ENCODE peak calls at places on chromosomes 1 and 21, in seven cellular contexts. F is progenitor cell of endocrine pancreas, K is HFF-Myc, Z is mammary epithelial cell, L is endothelial cell, R is bronchial epithelial cell, A is endodermal cell. W is an unnamed sample.

GRCh38 chr1:44924835-44925464 is 61.4 kb downstream of the EIF2B3 start:
- DNase-seq in Z (peak), A (no peak), R (peak), K (peak), L (no peak), F (no peak), W (no peak)

GRCh38 chr1:224795591-224795990 is 133.9 kb upstream of the DNAH14 start:
- DNase-seq in L (no peak), F (no peak), K (no peak), A (peak), R (no peak), Z (no peak), W (no peak)

GRCh38 chr1:7110306-7110705 is 325.1 kb downstream of the CAMTA1 start:
- DNase-seq in K (no peak), A (no peak), F (no peak), Z (peak), L (no peak), R (peak), W (no peak)

GRCh38 chr1:196114193-196114592 is 494.0 kb downstream of the KCNT2 start:
- DNase-seq in R (peak), Z (peak), L (no peak), K (no peak), F (no peak), A (no peak), W (no peak)

GRCh38 chr1:110235839-110236682 is 25.9 kb downstream of the KCNC4 start:
- DNase-seq in L (no peak), Z (peak), F (no peak), A (no peak), K (peak), R (peak), W (no peak)

GRCh38 chr1:207288315-207288714 is 33.2 kb upstream of the CD55 start:
- DNase-seq in L (no peak), R (no peak), F (no peak), A (no peak), Z (no peak), K (no peak), W (no peak)

GRCh38 chr1:84297546-84298244 is 3.8 kb upstream of the SAMD13 start:
- DNase-seq in K (no peak), R (no peak), Z (no peak), L (no peak), A (no peak), F (no peak), W (no peak)

GRCh38 chr1:41908288-41908895 is 10.3 kb downstream of the HIVEP3 start:
- DNase-seq in R (peak), Z (no peak), A (no peak), F (no peak), L (no peak), K (no peak), W (no peak)

GRCh38 chr1:244254467-244254866 is 197.2 kb downstream of the ADSS2 start:
- DNase-seq in Z (no peak), L (no peak), K (no peak), R (no peak), F (no peak), A (peak), W (no peak)

GRCh38 chr21:39110431-39110830 is 72.8 kb downstream of the PSMG1 start:
- DNase-seq in Z (no peak), L (no peak), K (no peak), F (no peak), R (no peak), A (no peak), W (no peak)

GRCh38 chr1:24688621-24689195 is 45.6 kb downstream of the SRRM1 start:
- DNase-seq in Z (peak), A (peak), L (peak), R (peak), K (no peak), F (peak), W (peak)

GRCh38 chr1:85398391-85399064 is 66.4 kb downstream of the DDAH1 start:
- DNase-seq in F (no peak), Z (peak), L (no peak), R (peak), K (no peak), A (no peak), W (no peak)

GRCh38 chr1:95146637-95147036 is 29.5 kb downstream of the TLCD4 start:
- DNase-seq in A (no peak), Z (no peak), L (no peak), K (no peak), R (no peak), F (no peak), W (no peak)

GRCh38 chr1:1299686-1300351 is 7.9 kb downstream of the ACAP3 start:
- DNase-seq in F (no peak), Z (no peak), A (peak), R (no peak), K (no peak), L (no peak), W (no peak)

GRCh38 chr1:113101588-113101987 is 28.6 kb downstream of the LRIG2 start:
- DNase-seq in R (peak), F (no peak), Z (peak), A (no peak), L (no peak), K (no peak), W (no peak)

GRCh38 chr1:163870666-163871065 is 548.9 kb downstream of the NUF2 start:
- DNase-seq in Z (no peak), R (no peak), F (no peak), L (no peak), A (no peak), K (no peak), W (no peak)

GRCh38 chr1:204286841-204287387 is 72.8 kb downstream of the PLEKHA6 start:
- DNase-seq in L (no peak), Z (peak), F (no peak), R (no peak), K (no peak), A (no peak), W (no peak)

GRCh38 chr1:205276334-205277065 is 45.0 kb downstream of the NUAK2 start:
- DNase-seq in R (peak), K (no peak), F (no peak), A (no peak), Z (peak), L (no peak), W (no peak)

GRCh38 chr21:44847261-44848056 is 26.0 kb downstream of the PTTG1IP start:
- DNase-seq in A (no peak), F (no peak), L (no peak), K (no peak), R (no peak), Z (no peak), W (no peak)

GRCh38 chr1:99945174-99945573 is 24.6 kb upstream of the SLC35A3 start:
- DNase-seq in Z (no peak), L (no peak), F (no peak), A (no peak), R (no peak), K (no peak), W (no peak)

GRCh38 chr1:151934048-151934493 is 24.8 kb upstream of the THEM4 start:
- DNase-seq in K (no peak), A (peak), F (no peak), R (peak), Z (peak), L (peak), W (peak)

GRCh38 chr1:8004113-8004802 is 21.9 kb downstream of the ERRFI1 start:
- DNase-seq in L (no peak), F (no peak), Z (peak), A (peak), K (no peak), R (no peak), W (no peak)

GRCh38 chr1:212162635-212163034 is 122.6 kb upstream of the PPP2R5A start:
- DNase-seq in R (peak), F (no peak), Z (peak), K (peak), A (no peak), L (no peak), W (no peak)

GRCh38 chr1:153610334-153611023 is 2.5 kb downstream of the S100A16 start:
- DNase-seq in K (no peak), Z (peak), A (no peak), F (no peak), L (no peak), R (peak), W (no peak)

GRCh38 chr1:9942399-9942938 is 722 bp downstream of the LZIC start:
- DNase-seq in F (no peak), K (peak), A (peak), Z (peak), R (peak), L (peak), W (peak)

GRCh38 chr1:87335175-87335992 is 6.7 kb downstream of the LMO4 start:
- DNase-seq in R (peak), F (peak), L (peak), Z (peak), A (peak), K (no peak), W (peak)

GRCh38 chr1:192477630-192478029 is 97.9 kb upstream of the RGS1 start:
- DNase-seq in K (no peak), R (peak), F (no peak), L (no peak), A (no peak), Z (peak), W (no peak)

GRCh38 chr1:10640079-10640578 is 156.3 kb downstream of the CASZ1 start:
- DNase-seq in A (no peak), K (no peak), L (no peak), Z (no peak), F (no peak), R (no peak), W (no peak)

GRCh38 chr1:86205741-86206140 is 49.2 kb upstream of the COL24A1 start:
- DNase-seq in L (no peak), R (no peak), K (no peak), Z (no peak), F (no peak), A (no peak), W (no peak)

GRCh38 chr1:160079448-160079847 is 1.9 kb upstream of the KCNJ9 start:
- DNase-seq in A (no peak), R (no peak), F (no peak), K (no peak), Z (no peak), L (no peak), W (no peak)

DNA sequence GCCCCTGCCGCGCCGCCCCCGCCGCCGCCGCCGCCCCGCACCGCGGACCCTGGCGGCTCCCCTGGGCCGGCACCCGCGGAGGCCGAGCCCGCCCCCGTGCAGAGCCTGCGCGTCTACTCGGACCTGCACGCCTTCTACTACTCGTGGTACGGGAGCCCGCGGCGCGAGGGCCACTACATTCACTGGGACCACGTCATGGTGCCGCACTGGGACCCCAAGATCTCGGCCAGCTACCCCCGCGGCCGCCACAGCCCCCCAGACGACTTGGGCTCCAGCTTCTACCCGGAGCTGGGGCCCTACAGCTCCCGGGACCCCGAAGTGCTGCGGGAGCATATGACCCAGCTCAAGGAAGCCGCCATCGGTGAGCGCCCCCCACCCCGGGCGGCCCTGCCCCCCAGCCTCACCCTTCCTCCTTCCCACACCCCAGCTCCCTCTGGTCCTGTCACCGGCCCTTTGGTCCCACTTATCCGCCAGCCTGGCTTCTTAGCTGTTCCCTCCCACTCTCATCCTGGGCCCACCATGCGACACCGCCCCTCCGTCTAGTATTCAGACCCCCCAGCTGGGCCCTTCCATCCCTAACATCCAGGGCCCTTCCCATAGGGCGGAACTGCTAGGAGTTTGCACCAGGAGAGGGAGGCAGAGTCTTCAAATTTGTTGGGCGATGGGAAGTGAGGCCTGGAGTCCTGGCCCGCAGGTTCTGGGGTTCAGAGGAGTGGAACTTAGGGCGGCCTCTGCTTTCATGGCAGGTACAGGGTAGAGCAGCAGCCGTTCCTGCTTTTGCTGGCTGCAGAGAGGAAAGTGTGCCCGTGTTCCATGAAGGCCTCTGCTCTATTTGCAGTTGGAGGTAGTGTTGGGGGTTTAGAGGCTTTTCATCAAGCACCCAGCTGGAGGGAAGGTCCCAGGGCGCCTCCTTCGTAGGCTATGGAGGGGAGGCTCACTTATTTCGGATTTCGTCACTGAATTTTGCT is 1.0 kb downstream of the MANEAL start:
- DNase-seq in L (no peak), R (no peak), F (no peak), K (no peak), A (peak), Z (no peak), W (no peak)
- TF ChIP-seq CTCF in L (no peak), R (no peak), F (no peak), K (no peak), A (no peak), Z (no peak), W (no peak)

DNA sequence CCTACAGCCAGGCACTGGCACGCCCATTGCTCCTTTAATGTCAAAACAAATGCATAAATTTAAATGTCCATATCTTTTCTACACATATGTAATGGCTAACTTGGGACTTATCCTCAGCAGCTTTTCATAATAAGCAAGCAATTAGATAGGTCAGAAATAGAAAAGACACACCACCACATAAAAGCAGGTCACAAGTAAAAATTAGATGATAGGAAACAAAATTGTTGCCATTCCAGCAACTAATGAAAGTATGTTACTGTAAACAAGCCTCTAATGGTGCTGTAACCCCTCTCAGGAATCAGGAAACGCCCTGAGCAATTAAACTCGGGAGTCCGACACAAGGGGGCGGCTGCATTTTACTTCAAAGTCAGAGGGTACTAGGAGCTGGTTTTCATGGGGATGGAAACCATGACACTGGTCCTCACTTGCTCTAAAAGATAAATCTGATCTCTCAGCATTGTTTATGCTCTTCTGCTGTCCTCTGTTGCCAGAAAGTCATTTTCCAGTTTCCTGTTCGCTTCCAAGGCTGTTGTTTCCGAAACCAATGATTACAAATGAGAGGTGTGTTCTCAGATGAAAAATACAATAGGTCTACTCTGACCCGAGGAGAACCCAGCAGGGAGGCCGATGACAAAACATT is 93.4 kb downstream of the TGFBR3 start:
- DNase-seq in A (peak), F (no peak), K (no peak), Z (no peak), R (no peak), L (no peak), W (no peak)
- TF ChIP-seq CTCF in A (peak), F (no peak), K (peak), Z (no peak), R (no peak), L (no peak), W (no peak)

DNA sequence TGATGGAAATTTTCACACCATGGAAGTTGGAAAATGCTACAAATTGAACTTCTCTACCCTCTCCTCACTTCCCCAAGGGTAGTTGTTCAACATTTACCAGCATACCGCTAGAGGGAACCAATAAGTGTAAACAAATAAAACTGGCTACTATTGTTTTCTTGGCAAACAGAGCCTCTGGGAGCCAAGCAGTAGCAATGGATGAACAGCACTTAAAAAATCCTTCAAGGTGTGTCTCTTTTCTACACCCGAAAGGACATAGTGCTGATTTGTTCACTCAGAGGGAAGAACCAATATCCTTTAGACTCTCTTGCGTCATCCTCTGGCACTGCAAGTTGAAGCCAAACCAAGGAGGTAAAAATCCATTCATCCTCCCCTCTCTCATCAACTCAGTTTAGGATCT is 161.5 kb downstream of the TBX15 start:
- DNase-seq in K (no peak), L (no peak), Z (peak), R (peak), A (no peak), F (no peak), W (no peak)
- TF ChIP-seq CTCF in K (no peak), L (no peak), Z (no peak), R (peak), A (peak), F (peak), W (no peak)

GRCh38 chr1:47532831-47533175 is 95.0 kb downstream of the FOXD2 start:
- DNase-seq in A (no peak), Z (no peak), K (no peak), R (no peak), F (no peak), L (no peak), W (no peak)

GRCh38 chr1:47534040-47534328 is 96.1 kb downstream of the FOXD2 start:
- DNase-seq in Z (no peak), R (no peak), F (no peak), K (no peak), A (no peak), L (no peak), W (no peak)

GRCh38 chr1:47527653-47528272 is 89.9 kb downstream of the FOXD2 start:
- DNase-seq in R (peak), F (no peak), Z (peak), L (peak), K (no peak), A (peak), W (no peak)

GRCh38 chr1:47533176-47534039 is 95.6 kb downstream of the FOXD2 start:
- DNase-seq in L (peak), A (peak), K (peak), Z (no peak), R (no peak), F (peak), W (peak)

DNA sequence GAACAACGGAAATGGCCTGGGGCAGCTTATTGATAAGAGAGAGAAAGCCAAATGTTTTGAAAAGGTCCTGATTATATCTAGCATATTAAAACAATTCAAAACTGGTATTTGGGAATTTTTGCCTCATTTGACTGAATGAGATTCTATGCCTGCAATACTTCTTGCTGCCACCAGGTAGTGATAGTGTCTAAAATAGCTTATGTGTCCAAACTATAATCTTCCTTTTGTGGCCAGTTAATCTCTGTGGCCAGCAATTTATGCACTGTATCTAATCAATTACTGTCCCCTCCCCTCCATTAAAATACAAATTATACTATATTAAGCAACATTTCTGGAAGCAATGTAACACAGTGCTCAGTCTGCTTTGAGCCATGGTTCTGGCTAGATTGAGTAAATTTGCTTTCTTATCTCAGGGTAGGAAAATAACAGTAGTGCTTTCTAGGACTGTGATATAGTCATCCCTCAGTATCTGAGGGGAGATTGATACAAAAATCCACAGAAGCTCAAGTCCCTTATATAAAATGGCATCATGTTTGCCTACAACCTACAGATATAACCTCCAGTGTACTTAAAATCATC is 91.8 kb downstream of the FOXD2 start:
- DNase-seq in L (no peak), F (no peak), Z (no peak), A (no peak), R (no peak), K (no peak), W (no peak)
- TF ChIP-seq CTCF in L (peak), F (peak), Z (peak), A (peak), R (peak), K (peak), W (peak)

GRCh38 chr1:175434268-175434860 is 241.8 kb upstream of the KIAA0040 start:
- DNase-seq in K (no peak), L (no peak), F (no peak), Z (no peak), R (no peak), A (peak), W (no peak)
- TF ChIP-seq CTCF in K (peak), L (peak), F (peak), Z (no peak), R (no peak), A (peak), W (peak)

GRCh38 chr1:231724876-231725647 is 98.5 kb downstream of the DISC1 start:
- DNase-seq in A (peak), L (peak), F (no peak), R (peak), Z (peak), K (peak), W (peak)
- TF ChIP-seq CTCF in A (peak), L (peak), F (peak), R (peak), Z (peak), K (peak), W (peak)

GRCh38 chr1:197314672-197315071 is 46.6 kb downstream of the CRB1 start:
- DNase-seq in K (no peak), Z (no peak), F (no peak), A (no peak), R (no peak), L (no peak), W (no peak)
- TF ChIP-seq CTCF in K (no peak), Z (no peak), F (no peak), A (no peak), R (no peak), L (no peak), W (no peak)

W was measured in neural crest cell.